ENCODE peak calls at places on chromosomes 3 and 15, in nine cellular contexts. P, A, R, C, Y, K, E, W and F are unnamed samples.

GRCh38 chr3:187522293-187522692 is 147.9 kb downstream of the SST start:
- DNase-seq in E (no peak), A (no peak), Y (no peak), K (no peak), P (no peak), W (no peak), R (no peak), C (no peak), F (no peak)

GRCh38 chr15:45314960-45315359 is 62.9 kb downstream of the SLC28A2 start:
- DNase-seq in W (no peak), A (no peak), E (no peak), P (no peak), K (peak), Y (peak), C (no peak), R (no peak), F (no peak)

GRCh38 chr3:127674099-127674792 is 1.5 kb downstream of the ABTB1 start:
- DNase-seq in W (peak), P (peak), A (no peak), K (no peak), E (no peak), R (no peak), C (peak), Y (no peak), F (no peak)

GRCh38 chr3:33277193-33277882 is at the start of gene FBXL2:
- DNase-seq in K (peak), R (no peak), P (peak), A (no peak), C (peak), W (no peak), E (peak), Y (peak), F (no peak)

GRCh38 chr3:122754867-122755835 is 38.5 kb downstream of the HSPBAP1 start:
- DNase-seq in Y (no peak), P (no peak), A (no peak), R (peak), C (no peak), E (no peak), W (no peak), K (peak), F (no peak)

GRCh38 chr3:134904796-134905646 is 110.0 kb downstream of the EPHB1 start:
- DNase-seq in P (no peak), K (no peak), A (no peak), W (peak), R (peak), C (peak), E (no peak), Y (no peak), F (no peak)

GRCh38 chr15:92617197-92618037 is 38.2 kb downstream of the FAM174B start:
- DNase-seq in Y (peak), K (peak), W (peak), P (peak), E (no peak), A (no peak), R (no peak), C (peak), F (no peak)

GRCh38 chr3:193016437-193016887 is 98.8 kb upstream of the MB21D2 start:
- DNase-seq in R (no peak), W (no peak), C (no peak), A (no peak), P (peak), K (no peak), E (no peak), Y (peak), F (no peak)

GRCh38 chr3:43919067-43919466 is 228.3 kb downstream of the ABHD5 start:
- DNase-seq in Y (no peak), C (no peak), A (no peak), K (no peak), P (no peak), W (no peak), R (no peak), E (no peak), F (peak)

GRCh38 chr3:85360742-85361387 is 402.1 kb downstream of the CADM2 start:
- DNase-seq in E (no peak), A (no peak), R (peak), K (peak), W (no peak), P (no peak), Y (peak), C (no peak), F (no peak)

GRCh38 chr3:136994772-136995516 is 37.2 kb downstream of the IL20RB start:
- DNase-seq in P (peak), K (peak), E (no peak), A (no peak), R (no peak), W (peak), C (peak), Y (peak), F (peak)

GRCh38 chr3:151468284-151468917 is 7.5 kb upstream of the IGSF10 start:
- DNase-seq in C (no peak), K (peak), A (no peak), P (no peak), W (no peak), Y (peak), E (no peak), R (no peak), F (no peak)

GRCh38 chr3:62703423-62704167 is 171.6 kb downstream of the CADPS start:
- DNase-seq in E (no peak), Y (no peak), A (no peak), R (no peak), W (no peak), K (no peak), C (no peak), P (no peak), F (no peak)

GRCh38 chr3:27559835-27560234 is 75.7 kb upstream of the SLC4A7 start:
- DNase-seq in K (peak), W (no peak), C (peak), A (no peak), P (no peak), E (no peak), Y (peak), R (no peak), F (no peak)

GRCh38 chr15:35702946-35703495 is 157.1 kb upstream of the DPH6 start:
- DNase-seq in P (no peak), R (no peak), C (no peak), W (no peak), A (no peak), Y (no peak), E (no peak), K (no peak), F (no peak)

GRCh38 chr3:130699765-130700164 is 46.9 kb downstream of the PIK3R4 start:
- DNase-seq in Y (no peak), C (no peak), W (no peak), A (no peak), P (no peak), E (no peak), K (peak), R (no peak), F (no peak)

DNA sequence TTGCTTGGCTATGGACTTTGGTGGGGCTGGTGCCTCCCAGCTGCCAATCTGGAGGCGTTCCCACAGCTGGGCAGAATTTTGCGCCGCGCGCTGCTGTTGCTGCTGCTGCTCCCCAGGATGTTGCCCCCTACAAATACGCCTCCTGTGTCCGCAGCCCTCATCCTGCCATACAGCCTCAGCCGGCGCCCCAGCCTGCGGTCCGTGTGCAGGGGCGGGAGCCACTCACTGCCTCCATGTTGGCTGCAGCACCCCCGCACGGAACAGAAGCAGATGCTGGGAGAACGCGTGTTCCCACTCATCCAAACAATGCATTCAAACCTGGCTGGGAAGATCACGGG is 197.7 kb upstream of the MCTP2 start:
- DNase-seq in C (no peak), A (no peak), K (no peak), W (no peak), Y (no peak), R (no peak), P (no peak), E (no peak), F (no peak)
- TF ChIP-seq POLR2A in C (no peak), A (no peak), K (no peak), W (no peak), Y (no peak), R (no peak), P (no peak), E (no peak), F (no peak)

GRCh38 chr3:98733778-98734281 is 29.3 kb upstream of the ST3GAL6 start:
- DNase-seq in E (no peak), P (no peak), A (no peak), R (peak), Y (peak), W (no peak), C (no peak), K (no peak), F (no peak)

GRCh38 chr3:98731138-98731537 is 32.0 kb upstream of the ST3GAL6 start:
- DNase-seq in A (no peak), R (no peak), K (no peak), C (no peak), Y (no peak), W (no peak), P (no peak), E (no peak), F (no peak)

GRCh38 chr3:98731720-98732238 is 31.4 kb upstream of the ST3GAL6 start:
- DNase-seq in R (no peak), W (no peak), Y (no peak), A (no peak), C (no peak), E (no peak), P (no peak), K (no peak), F (no peak)

GRCh38 chr3:98733055-98733777 is 29.9 kb upstream of the ST3GAL6 start:
- DNase-seq in W (peak), K (no peak), R (no peak), A (no peak), C (peak), E (peak), P (peak), Y (peak), F (no peak)

GRCh38 chr3:98732239-98733054 is 30.7 kb upstream of the ST3GAL6 start:
- DNase-seq in Y (peak), W (peak), A (no peak), P (peak), E (peak), K (no peak), C (peak), R (no peak), F (no peak)
- TF ChIP-seq POLR2A in Y (no peak), W (no peak), A (no peak), P (peak), E (peak), K (no peak), C (no peak), R (peak), F (no peak)

GRCh38 chr3:13016083-13016725 is 57.0 kb downstream of the IQSEC1 start:
- DNase-seq in W (peak), R (peak), Y (no peak), K (no peak), C (peak), E (no peak), P (peak), A (peak), F (no peak)

GRCh38 chr3:13013994-13014754 is 59.1 kb downstream of the IQSEC1 start:
- DNase-seq in C (peak), E (no peak), R (no peak), A (peak), W (no peak), Y (no peak), K (no peak), P (no peak), F (no peak)

GRCh38 chr3:13016726-13017255 is 56.4 kb downstream of the IQSEC1 start:
- DNase-seq in R (no peak), P (no peak), K (no peak), A (no peak), C (peak), E (no peak), W (no peak), Y (no peak), F (no peak)

GRCh38 chr3:13014755-13015285 is 58.4 kb downstream of the IQSEC1 start:
- DNase-seq in W (no peak), R (no peak), A (no peak), K (no peak), P (no peak), C (peak), Y (no peak), E (no peak), F (no peak)

DNA sequence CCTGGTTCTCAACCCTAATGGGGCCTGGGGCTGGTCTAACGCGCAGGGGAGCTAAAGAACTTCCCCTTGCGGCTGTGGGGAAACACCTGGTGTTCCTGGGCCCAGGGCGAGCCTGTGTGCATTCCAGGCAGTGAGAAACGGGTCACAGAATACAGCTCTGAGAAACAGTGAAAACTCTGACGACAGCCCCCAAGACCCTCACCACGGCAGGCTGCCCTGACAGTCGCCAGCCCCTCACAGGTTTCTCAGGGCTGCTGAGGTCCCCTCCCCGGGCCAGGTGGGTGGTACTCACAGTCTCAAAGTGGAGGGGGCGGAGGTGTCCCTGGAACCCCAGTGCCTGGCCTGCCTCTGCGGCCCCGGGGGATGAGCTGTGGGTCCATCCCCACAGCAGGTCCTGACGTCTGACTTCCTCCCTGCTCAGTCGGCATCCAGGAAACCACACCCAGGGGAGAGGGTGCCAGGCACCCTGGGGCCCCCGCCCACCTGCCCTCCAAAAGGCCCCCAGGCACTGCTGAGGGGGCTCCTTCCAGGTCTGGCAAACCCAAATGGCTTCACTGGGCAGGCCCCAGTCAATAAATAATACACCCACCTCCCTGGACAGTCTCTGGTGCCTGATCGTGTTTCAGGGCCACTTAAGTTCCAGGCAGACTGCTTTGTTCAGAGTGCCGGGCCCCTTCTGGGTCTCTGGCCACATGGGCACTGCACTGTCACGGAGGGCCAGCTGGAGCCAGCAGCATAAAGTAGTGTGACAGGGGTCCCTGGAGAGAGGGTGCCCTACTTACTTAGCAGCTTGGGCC is 57.7 kb downstream of the IQSEC1 start:
- DNase-seq in P (peak), E (no peak), Y (no peak), W (no peak), A (peak), K (no peak), C (peak), R (no peak), F (no peak)
- TF ChIP-seq POLR2A in P (no peak), E (peak), Y (no peak), W (no peak), A (peak), K (no peak), C (no peak), R (no peak), F (peak)

DNA sequence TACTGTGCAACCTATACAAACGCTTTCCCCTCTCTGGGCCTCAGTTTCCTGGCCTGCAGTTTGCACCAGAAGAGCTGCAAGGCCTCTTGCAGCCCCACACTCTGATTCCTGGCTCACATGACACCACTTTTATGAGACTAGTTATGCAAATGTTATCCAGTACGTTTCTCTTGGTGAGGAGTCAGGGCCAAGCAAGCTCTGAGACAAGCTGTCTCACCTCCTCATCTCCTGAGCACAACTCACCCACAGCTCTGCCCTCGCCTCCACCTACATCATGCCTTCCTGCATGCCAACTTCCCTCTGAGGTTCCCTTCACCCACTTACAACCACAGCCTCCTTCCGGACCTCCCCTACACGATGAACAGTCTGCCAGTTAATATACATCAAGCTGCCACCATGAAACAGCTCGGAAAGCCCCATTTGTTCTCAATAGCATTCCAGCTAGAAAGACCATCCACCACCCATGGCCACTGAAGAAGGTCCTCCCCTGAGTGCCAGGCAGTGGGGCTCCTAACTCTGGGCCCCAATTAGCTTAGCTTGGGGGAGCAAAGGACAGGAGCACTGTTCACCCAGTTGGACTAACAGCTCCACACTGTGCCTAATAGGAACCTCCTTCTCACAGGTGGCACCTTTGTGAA is 25.0 kb downstream of the CRYGS start:
- DNase-seq in W (no peak), K (no peak), C (no peak), R (peak), P (no peak), E (no peak), A (peak), Y (no peak), F (no peak)
- TF ChIP-seq POLR2A in W (no peak), K (no peak), C (no peak), R (peak), P (no peak), E (peak), A (no peak), Y (no peak), F (no peak)

GRCh38 chr3:115146418-115147328 is at the start of gene ZBTB20:
- DNase-seq in A (peak), E (peak), P (peak), W (peak), K (peak), Y (peak), R (no peak), C (peak), F (peak)
- TF ChIP-seq POLR2A in A (peak), E (peak), P (peak), W (no peak), K (peak), Y (peak), R (peak), C (no peak), F (peak)

DNA sequence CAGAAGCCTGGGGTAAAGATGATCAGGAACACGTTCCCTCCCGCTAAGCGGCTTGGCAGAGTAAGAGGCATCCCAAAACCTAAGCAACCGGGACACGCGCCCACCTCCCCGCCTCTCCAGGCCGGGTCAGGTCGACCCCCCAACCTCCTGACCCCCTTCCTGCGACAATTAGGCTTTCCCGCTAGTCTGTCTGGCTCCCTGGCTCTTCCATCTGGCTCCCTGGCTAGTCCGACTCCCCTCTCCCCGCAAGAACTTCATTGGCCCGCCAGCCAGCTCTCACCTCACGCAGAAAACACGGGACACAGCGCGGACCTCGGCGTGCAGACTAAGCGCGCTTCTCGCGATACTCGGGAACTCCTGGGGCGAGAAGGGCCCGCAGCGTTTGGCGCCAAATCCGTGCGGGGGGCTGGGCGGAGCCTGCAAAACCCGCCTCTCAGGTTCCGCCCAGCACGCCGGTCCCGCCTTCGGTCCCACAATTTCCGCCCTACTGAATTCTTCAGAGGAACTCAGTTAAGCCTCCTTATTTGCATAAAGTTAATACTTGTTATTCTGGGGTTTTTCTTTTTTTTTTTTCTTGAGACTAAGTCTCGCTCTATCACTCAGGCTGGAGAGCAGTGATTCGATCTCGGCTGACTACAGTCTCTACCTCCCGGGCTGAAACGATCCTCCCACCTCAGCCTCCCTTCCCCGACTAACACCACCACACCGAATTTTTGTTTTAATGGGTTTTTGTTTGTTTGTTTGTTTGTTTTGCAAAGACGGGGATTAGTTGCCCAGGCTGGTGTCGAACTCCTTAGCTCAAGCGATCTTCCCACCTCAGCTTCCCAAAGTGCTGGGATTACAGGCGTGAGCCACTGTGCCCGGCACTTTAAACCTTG is at the start of gene TIPIN:
- DNase-seq in Y (peak), W (peak), P (peak), K (peak), R (peak), A (peak), E (peak), C (peak), F (peak)
- TF ChIP-seq POLR2A in Y (no peak), W (no peak), P (peak), K (peak), R (peak), A (peak), E (peak), C (no peak), F (no peak)